ENCODE peak calls at places on chromosomes 3 and 15, in five cellular contexts. L is mesendoderm; B is neural progenitor cell; N is Jurkat, Clone E6-1; P is RWPE2. J is an unnamed sample.

GRCh38 chr3:169772530-169772950 is 656 bp upstream of the MYNN start:
- DNase-seq in L (peak), P (peak), N (peak), B (peak), J (peak)

GRCh38 chr3:103218146-103218545 is 783.3 kb downstream of the ZPLD1 start:
- DNase-seq in N (no peak), B (no peak), L (no peak), P (no peak), J (peak)

GRCh38 chr3:123723527-123724168 is 138.8 kb upstream of the HACD2 start:
- DNase-seq in P (no peak), L (peak), N (peak), B (peak), J (peak)

GRCh38 chr15:35007397-35007796 is 19.3 kb upstream of the ZNF770 start:
- DNase-seq in L (no peak), P (no peak), N (no peak), B (no peak), J (no peak)

GRCh38 chr15:37819191-37819590 is 115.2 kb upstream of the TMCO5A start:
- DNase-seq in L (peak), N (no peak), P (no peak), B (no peak), J (no peak)

GRCh38 chr3:169847896-169848295 is 21.8 kb downstream of the LRRC31 start:
- DNase-seq in P (no peak), L (no peak), N (peak), B (no peak), J (peak)

GRCh38 chr3:150970665-150971327 is 1.7 kb downstream of the CLRN1 start:
- DNase-seq in P (no peak), B (no peak), N (no peak), L (peak), J (no peak)

GRCh38 chr3:65714138-65714537 is 324.6 kb downstream of the MAGI1 start:
- DNase-seq in L (peak), N (no peak), P (no peak), B (no peak), J (no peak)

GRCh38 chr3:64848822-64849221 is 161.0 kb upstream of the ADAMTS9 start:
- DNase-seq in L (no peak), P (no peak), N (no peak), B (no peak), J (no peak)

GRCh38 chr3:168091961-168092360 is 3.8 kb downstream of the GOLIM4 start:
- DNase-seq in B (peak), L (no peak), P (no peak), N (no peak), J (no peak)

GRCh38 chr15:70974004-70974832 is 81.6 kb downstream of the LRRC49 start:
- DNase-seq in B (peak), P (no peak), L (peak), N (peak), J (no peak)

GRCh38 chr15:39746176-39746575 is 36.5 kb downstream of the FSIP1 start:
- DNase-seq in N (no peak), B (no peak), P (no peak), L (no peak), J (no peak)

GRCh38 chr3:52317601-52318000 is 1.5 kb downstream of the DNAH1 start:
- DNase-seq in N (peak), B (peak), L (peak), P (no peak), J (no peak)

GRCh38 chr15:67066041-67067021 is 929 bp downstream of the SMAD3 start:
- DNase-seq in P (no peak), L (peak), B (peak), N (no peak), J (no peak)

GRCh38 chr15:71275098-71275497 is 159.8 kb downstream of the THSD4 start:
- DNase-seq in P (no peak), N (no peak), B (no peak), L (peak), J (no peak)

GRCh38 chr3:138696661-138697370 is 88.2 kb downstream of the FAIM start:
- DNase-seq in N (no peak), L (no peak), P (no peak), B (no peak), J (no peak)

GRCh38 chr3:127532561-127533203 is 57.9 kb downstream of the TPRA1 start:
- DNase-seq in N (no peak), L (no peak), P (no peak), B (no peak), J (no peak)

GRCh38 chr15:42059661-42060476 is 34.5 kb downstream of the PLA2G4D start:
- DNase-seq in N (peak), P (no peak), B (peak), L (peak), J (peak)

GRCh38 chr3:71753716-71754609 is at the start of gene GPR27:
- DNase-seq in P (no peak), L (peak), N (no peak), B (peak), J (no peak)

GRCh38 chr3:117618462-117618861 is 908.9 kb downstream of the TUSC7 start:
- DNase-seq in L (no peak), B (no peak), P (no peak), N (no peak), J (no peak)

GRCh38 chr3:14810795-14811661 is 7.7 kb upstream of the FGD5 start:
- DNase-seq in N (no peak), L (peak), B (peak), P (no peak), J (no peak)

GRCh38 chr3:14811733-14812132 is 7.0 kb upstream of the FGD5 start:
- DNase-seq in N (no peak), P (no peak), B (no peak), L (peak), J (no peak)

GRCh38 chr3:14808502-14809266 is 10.1 kb upstream of the FGD5 start:
- DNase-seq in N (no peak), L (no peak), P (no peak), B (no peak), J (no peak)

GRCh38 chr3:14812196-14812785 is 6.5 kb upstream of the FGD5 start:
- DNase-seq in N (no peak), B (no peak), P (no peak), L (no peak), J (no peak)

GRCh38 chr3:14810070-14810732 is 8.6 kb upstream of the FGD5 start:
- DNase-seq in B (peak), L (peak), N (no peak), P (no peak), J (no peak)
- H3K4me3 ChIP-seq in B (peak), L (peak), N (no peak), P (no peak), J (no peak)

GRCh38 chr3:12449889-12450682 is 34.2 kb upstream of the TSEN2 start:
- DNase-seq in N (no peak), B (no peak), P (peak), L (no peak), J (no peak)
- H3K4me3 ChIP-seq in N (no peak), B (no peak), P (no peak), L (no peak), J (no peak)

GRCh38 chr15:92810418-92811138 is 89.5 kb upstream of the CHD2 start:
- DNase-seq in N (no peak), B (peak), P (peak), L (peak), J (no peak)

GRCh38 chr15:92812271-92812670 is 87.9 kb upstream of the CHD2 start:
- DNase-seq in P (peak), L (no peak), N (no peak), B (no peak), J (no peak)

GRCh38 chr15:92813440-92813839 is 86.7 kb upstream of the CHD2 start:
- DNase-seq in N (peak), P (no peak), L (no peak), B (no peak), J (no peak)

GRCh38 chr15:92809880-92810361 is 90.2 kb upstream of the CHD2 start:
- DNase-seq in L (peak), P (peak), N (no peak), B (peak), J (peak)

GRCh38 chr15:92811514-92811913 is 88.6 kb upstream of the CHD2 start:
- DNase-seq in L (peak), N (no peak), B (no peak), P (peak), J (no peak)
- H3K4me3 ChIP-seq in L (no peak), N (no peak), B (peak), P (peak), J (no peak)

GRCh38 chr15:60212536-60212935 is 185.2 kb downstream of the ANXA2 start:
- DNase-seq in P (no peak), L (peak), N (no peak), B (peak), J (no peak)
- H3K4me3 ChIP-seq in P (no peak), L (no peak), N (no peak), B (no peak), J (no peak)

J was measured in DND-41.